ENCODE peak calls at places on chromosomes 2 and 18, in five cellular contexts. One of them, this sample, is unnamed.

GRCh38 chr2:16662440-16662839 is 3.2 kb downstream of the CYRIA start:
- DNase-seq in naive B cell: no peak
- DNase-seq in RWPE1: no peak
- DNase-seq in GM23248: no peak
- DNase-seq in EL: no peak
- DNase-seq in this sample: peak

GRCh38 chr2:237725661-237726060 is 72.9 kb upstream of the RBM44 start:
- DNase-seq in GM23248: no peak
- DNase-seq in RWPE1: no peak
- DNase-seq in EL: no peak
- DNase-seq in naive B cell: no peak
- DNase-seq in this sample: peak

GRCh38 chr18:10169064-10169562 is 255.3 kb downstream of the VAPA start:
- DNase-seq in GM23248: peak
- DNase-seq in EL: peak
- DNase-seq in RWPE1: peak
- DNase-seq in naive B cell: no peak
- DNase-seq in this sample: peak

GRCh38 chr2:127984551-127984950 is 43.3 kb downstream of the SAP130 start:
- DNase-seq in GM23248: no peak
- DNase-seq in RWPE1: no peak
- DNase-seq in EL: peak
- DNase-seq in naive B cell: no peak
- DNase-seq in this sample: peak

GRCh38 chr2:194610297-194610696 is 1046.7 kb upstream of the SLC39A10 start:
- DNase-seq in naive B cell: no peak
- DNase-seq in EL: no peak
- DNase-seq in GM23248: no peak
- DNase-seq in RWPE1: no peak
- DNase-seq in this sample: no peak

GRCh38 chr2:10963155-10963554 is 51.4 kb downstream of the KCNF1 start:
- DNase-seq in naive B cell: no peak
- DNase-seq in GM23248: peak
- DNase-seq in EL: peak
- DNase-seq in RWPE1: no peak
- DNase-seq in this sample: peak

GRCh38 chr2:96306370-96306769 is 1.0 kb upstream of the SNRNP200 start:
- DNase-seq in naive B cell: no peak
- DNase-seq in EL: no peak
- DNase-seq in GM23248: peak
- DNase-seq in RWPE1: no peak
- DNase-seq in this sample: no peak

GRCh38 chr18:51149605-51150429 is 47.7 kb downstream of the MEX3C start:
- DNase-seq in RWPE1: no peak
- DNase-seq in naive B cell: no peak
- DNase-seq in GM23248: peak
- DNase-seq in EL: peak
- DNase-seq in this sample: peak

GRCh38 chr2:206084870-206085741 is 868 bp downstream of the INO80D start:
- DNase-seq in EL: peak
- DNase-seq in GM23248: peak
- DNase-seq in RWPE1: no peak
- DNase-seq in naive B cell: peak
- DNase-seq in this sample: peak

GRCh38 chr2:32502941-32503340 is 124.9 kb upstream of the TTC27 start:
- DNase-seq in RWPE1: no peak
- DNase-seq in GM23248: no peak
- DNase-seq in EL: no peak
- DNase-seq in naive B cell: no peak
- DNase-seq in this sample: no peak

This sample was measured in fibroblast of lung.